ENCODE peak calls at places on chromosomes 13 and 19, in seven cellular contexts. F, X, W, B, G, K and M are unnamed samples.

GRCh38 chr13:30000373-30000770 is 150.0 kb upstream of the UBL3 start:
- DNase-seq in F (no peak), X (no peak), W (no peak), B (no peak), G (no peak), K (no peak), M (no peak)

GRCh38 chr13:44243198-44243852 is 130.3 kb upstream of the SERP2 start:
- DNase-seq in F (peak; percentile 68), X (peak; percentile 96), W (no peak), B (peak; percentile 74), G (no peak), K (peak; percentile 82), M (peak; percentile 74)

GRCh38 chr13:49635599-49636433 is 7.5 kb downstream of the ARL11 start:
- DNase-seq in F (no peak), X (no peak), W (no peak), B (peak; percentile 43), G (no peak), K (peak; percentile 85), M (peak; percentile 78)

GRCh38 chr19:29292146-29292545 is 79.2 kb upstream of the UQCRFS1 start:
- DNase-seq in F (no peak), X (no peak), W (no peak), B (no peak), G (no peak), K (no peak), M (no peak)

GRCh38 chr13:50910483-50910805 is 853 bp downstream of the RNASEH2B start:
- DNase-seq in F (peak; percentile 18), X (peak; percentile 5), W (no peak), B (peak; percentile 42), G (peak; percentile 90), K (peak; percentile 61), M (peak; percentile 62)

GRCh38 chr19:9995079-9995478 is 15.2 kb downstream of the COL5A3 start:
- DNase-seq in F (no peak), X (no peak), W (no peak), B (no peak), G (no peak), K (no peak), M (no peak)

GRCh38 chr19:11849264-11849615 is 714 bp downstream of the ZNF439 start:
- DNase-seq in F (no peak), X (no peak), W (no peak), B (no peak), G (peak; percentile 54), K (no peak), M (peak; percentile 8)

GRCh38 chr13:35475960-35476943 is at the start of gene MAB21L1:
- DNase-seq in F (no peak), X (peak; percentile 45), W (no peak), B (peak; percentile 19), G (peak; percentile 85), K (no peak), M (peak; percentile 35)

GRCh38 chr13:113663934-113664333 is 3.1 kb upstream of the GRK1 start:
- DNase-seq in F (no peak), X (no peak), W (no peak), B (no peak), G (no peak), K (no peak), M (no peak)

GRCh38 chr19:14562660-14563589 is 8.9 kb downstream of the NDUFB7 start:
- DNase-seq in F (no peak), X (no peak), W (no peak), B (no peak), G (no peak), K (peak; percentile 68), M (no peak)

GRCh38 chr19:8391274-8392016 is 1.3 kb downstream of the RAB11B start:
- DNase-seq in F (no peak), X (no peak), W (no peak), B (no peak), G (no peak), K (peak; percentile 29), M (no peak)

GRCh38 chr13:20924758-20925394 is 22.3 kb upstream of the XPO4 start:
- DNase-seq in F (peak; percentile 42), X (peak; percentile 53), W (no peak), B (peak; percentile 84), G (peak; percentile 84), K (peak; percentile 76), M (peak; percentile 92)

GRCh38 chr19:16566161-16566560 is 6.1 kb downstream of the SLC35E1 start:
- DNase-seq in F (no peak), X (no peak), W (no peak), B (no peak), G (no peak), K (no peak), M (no peak)

GRCh38 chr19:41821003-41821735 is 23.3 kb downstream of the LYPD4 start:
- DNase-seq in F (peak; percentile 50), X (peak; percentile 51), W (no peak), B (peak; percentile 15), G (peak; percentile 88), K (peak; percentile 76), M (peak; percentile 56)

GRCh38 chr19:16830679-16831078 is 1.5 kb downstream of the SIN3B start:
- DNase-seq in F (no peak), X (no peak), W (no peak), B (peak; percentile 40), G (no peak), K (no peak), M (peak; percentile 43)

GRCh38 chr13:42364613-42365000 is 92.7 kb downstream of the AKAP11 start:
- DNase-seq in F (no peak), X (peak; percentile 9), W (no peak), B (no peak), G (no peak), K (no peak), M (no peak)

GRCh38 chr13:111944171-111944583 is 122.8 kb upstream of the SOX1 start:
- DNase-seq in F (no peak), X (no peak), W (no peak), B (no peak), G (no peak), K (peak; percentile 16), M (no peak)

GRCh38 chr13:32272021-32272695 is 43.0 kb downstream of the ZAR1L start:
- DNase-seq in F (no peak), X (no peak), W (no peak), B (no peak), G (no peak), K (no peak), M (peak; percentile 40)

GRCh38 chr13:29483211-29483610 is 112.3 kb downstream of the SLC7A1 start:
- DNase-seq in F (no peak), X (no peak), W (no peak), B (no peak), G (no peak), K (no peak), M (no peak)

GRCh38 chr13:101204270-101205011 is 211.9 kb downstream of the NALCN start:
- DNase-seq in F (no peak), X (no peak), W (no peak), B (peak; percentile 33), G (peak; percentile 24), K (no peak), M (no peak)

GRCh38 chr19:8363803-8364771 is at the start of gene ANGPTL4:
- DNase-seq in F (peak; percentile 65), X (no peak), W (peak; percentile 18), B (peak; percentile 55), G (peak; percentile 35), K (peak; percentile 81), M (peak; percentile 89)

GRCh38 chr19:54231077-54231931 is 8.5 kb upstream of the LILRB3 start:
- DNase-seq in F (peak; percentile 96), X (peak; percentile 93), W (no peak), B (peak; percentile 73), G (peak; percentile 81), K (peak; percentile 95), M (peak; percentile 89)

GRCh38 chr13:67841071-67841470 is 610.9 kb upstream of the PCDH9 start:
- DNase-seq in F (no peak), X (no peak), W (no peak), B (no peak), G (no peak), K (peak; percentile 76), M (no peak)

GRCh38 chr19:42528354-42529247 is at the start of gene CEACAM1:
- DNase-seq in F (no peak), X (peak; percentile 38), W (no peak), B (no peak), G (peak; percentile 9), K (no peak), M (peak; percentile 16)

GRCh38 chr13:98141938-98142426 is 912 bp upstream of the FARP1 start:
- DNase-seq in F (no peak), X (no peak), W (no peak), B (no peak), G (peak; percentile 91), K (peak; percentile 60), M (no peak)

GRCh38 chr19:13023666-13024065 is 28.4 kb downstream of the NFIX start:
- DNase-seq in F (peak; percentile 43), X (no peak), W (no peak), B (no peak), G (peak; percentile 55), K (no peak), M (no peak)

GRCh38 chr19:39031368-39032163 is 783 bp downstream of the FBXO27 start:
- DNase-seq in F (peak; percentile 92), X (peak; percentile 87), W (peak; percentile 33), B (no peak), G (peak; percentile 95), K (peak; percentile 100), M (peak; percentile 62)

GRCh38 chr13:28055362-28055761 is 45.0 kb downstream of the FLT3 start:
- DNase-seq in F (no peak), X (no peak), W (no peak), B (no peak), G (no peak), K (no peak), M (no peak)

GRCh38 chr13:96533408-96533807 is 443.5 kb downstream of the HS6ST3 start:
- DNase-seq in F (no peak), X (no peak), W (no peak), B (no peak), G (peak; percentile 50), K (no peak), M (no peak)